ENCODE peak calls at places on chromosomes 13 and 19, in six cellular contexts. One of them, this sample, is unnamed.

GRCh38 chr13:21576424-21576823 is 27.5 kb downstream of the MICU2 start:
- DNase-seq in IMR-90: peak; percentile 33
- DNase-seq in mesenchymal stem cell: peak; percentile 11
- DNase-seq in trophoblast cell: no peak
- DNase-seq in H1: no peak
- DNase-seq in H9: no peak
- DNase-seq in this sample: peak; percentile 23

GRCh38 chr13:40221460-40222201 is 444.8 kb downstream of the FOXO1 start:
- DNase-seq in IMR-90: no peak
- DNase-seq in mesenchymal stem cell: peak; percentile 71
- DNase-seq in trophoblast cell: peak; percentile 61
- DNase-seq in H1: no peak
- DNase-seq in H9: no peak
- DNase-seq in this sample: no peak

GRCh38 chr13:97659602-97660001 is 225.6 kb downstream of the RAP2A start:
- DNase-seq in IMR-90: peak; percentile 21
- DNase-seq in mesenchymal stem cell: peak; percentile 16
- DNase-seq in trophoblast cell: no peak
- DNase-seq in H1: no peak
- DNase-seq in H9: no peak
- DNase-seq in this sample: peak; percentile 65

GRCh38 chr13:58960909-58961308 is 1202.8 kb downstream of the DIAPH3 start:
- DNase-seq in IMR-90: peak; percentile 2
- DNase-seq in mesenchymal stem cell: peak; percentile 56
- DNase-seq in trophoblast cell: peak; percentile 5
- DNase-seq in H1: no peak
- DNase-seq in H9: no peak
- DNase-seq in this sample: peak; percentile 46

GRCh38 chr13:36858285-36858684 is 39.3 kb downstream of the RFXAP start:
- DNase-seq in IMR-90: peak; percentile 65
- DNase-seq in mesenchymal stem cell: peak; percentile 65
- DNase-seq in trophoblast cell: peak; percentile 78
- DNase-seq in H1: no peak
- DNase-seq in H9: no peak
- DNase-seq in this sample: peak; percentile 84

GRCh38 chr13:84816567-84817133 is 934.4 kb upstream of the SLITRK1 start:
- DNase-seq in IMR-90: no peak
- DNase-seq in mesenchymal stem cell: no peak
- DNase-seq in trophoblast cell: no peak
- DNase-seq in H1: no peak
- DNase-seq in H9: no peak
- DNase-seq in this sample: no peak

GRCh38 chr19:56988271-56988670 is 131.5 kb upstream of the USP29 start:
- DNase-seq in IMR-90: no peak
- DNase-seq in mesenchymal stem cell: no peak
- DNase-seq in trophoblast cell: no peak
- DNase-seq in H1: no peak
- DNase-seq in H9: no peak
- DNase-seq in this sample: no peak

GRCh38 chr19:50377051-50377441 is 789 bp downstream of the NR1H2 start:
- DNase-seq in IMR-90: no peak
- DNase-seq in mesenchymal stem cell: peak; percentile 17
- DNase-seq in trophoblast cell: peak; percentile 34
- DNase-seq in H1: no peak
- DNase-seq in H9: no peak
- DNase-seq in this sample: peak; percentile 74

GRCh38 chr19:18603255-18603957 is 3.2 kb downstream of the CRLF1 start:
- DNase-seq in IMR-90: no peak
- DNase-seq in mesenchymal stem cell: peak; percentile 64
- DNase-seq in trophoblast cell: peak; percentile 23
- DNase-seq in H1: no peak
- DNase-seq in H9: peak; percentile 71
- DNase-seq in this sample: peak; percentile 70

GRCh38 chr13:71880753-71881541 is 13.9 kb upstream of the DACH1 start:
- DNase-seq in IMR-90: no peak
- DNase-seq in mesenchymal stem cell: peak; percentile 71
- DNase-seq in trophoblast cell: no peak
- DNase-seq in H1: no peak
- DNase-seq in H9: no peak
- DNase-seq in this sample: peak; percentile 61

GRCh38 chr13:101127741-101128353 is 288.5 kb downstream of the NALCN start:
- DNase-seq in IMR-90: peak; percentile 53
- DNase-seq in mesenchymal stem cell: peak; percentile 57
- DNase-seq in trophoblast cell: peak; percentile 76
- DNase-seq in H1: no peak
- DNase-seq in H9: no peak
- DNase-seq in this sample: peak; percentile 50

GRCh38 chr19:13058951-13059660 is 43.6 kb downstream of the LYL1 start:
- DNase-seq in IMR-90: no peak
- DNase-seq in mesenchymal stem cell: no peak
- DNase-seq in trophoblast cell: no peak
- DNase-seq in H1: no peak
- DNase-seq in H9: no peak
- DNase-seq in this sample: no peak

GRCh38 chr19:13057744-13058143 is 44.9 kb downstream of the LYL1 start:
- DNase-seq in IMR-90: peak; percentile 47
- DNase-seq in mesenchymal stem cell: peak; percentile 38
- DNase-seq in trophoblast cell: no peak
- DNase-seq in H1: no peak
- DNase-seq in H9: no peak
- DNase-seq in this sample: no peak

GRCh38 chr19:13060964-13061927 is 41.4 kb downstream of the LYL1 start:
- DNase-seq in IMR-90: peak; percentile 69
- DNase-seq in mesenchymal stem cell: peak; percentile 76
- DNase-seq in trophoblast cell: peak; percentile 87
- DNase-seq in H1: no peak
- DNase-seq in H9: peak; percentile 82
- DNase-seq in this sample: peak; percentile 77

GRCh38 chr19:13062317-13062716 is 40.3 kb downstream of the LYL1 start:
- DNase-seq in IMR-90: no peak
- DNase-seq in mesenchymal stem cell: no peak
- DNase-seq in trophoblast cell: no peak
- DNase-seq in H1: no peak
- DNase-seq in H9: no peak
- DNase-seq in this sample: no peak

GRCh38 chr19:13060233-13060963 is 42.3 kb downstream of the LYL1 start:
- DNase-seq in IMR-90: no peak
- DNase-seq in mesenchymal stem cell: no peak
- DNase-seq in trophoblast cell: no peak
- DNase-seq in H1: no peak
- DNase-seq in H9: no peak
- DNase-seq in this sample: no peak
- H2AK5ac ChIP-seq in IMR-90: peak overlapping the region; percentile 71
- H2AK5ac ChIP-seq in mesenchymal stem cell: peak overlapping the region; percentile 17
- H2AK5ac ChIP-seq in trophoblast cell: no peak overlapping the region
- H2AK5ac ChIP-seq in H1: no peak overlapping the region
- H2AK5ac ChIP-seq in H9: no peak overlapping the region
- H2AK5ac ChIP-seq in this sample: no peak overlapping the region

GRCh38 chr19:42595550-42596172 is 937 bp upstream of the CEACAM8 start:
- DNase-seq in IMR-90: no peak
- DNase-seq in mesenchymal stem cell: no peak
- DNase-seq in trophoblast cell: no peak
- DNase-seq in H1: no peak
- DNase-seq in H9: no peak
- DNase-seq in this sample: no peak

GRCh38 chr19:42589792-42590191 is 4.9 kb downstream of the CEACAM8 start:
- DNase-seq in IMR-90: no peak
- DNase-seq in mesenchymal stem cell: no peak
- DNase-seq in trophoblast cell: no peak
- DNase-seq in H1: no peak
- DNase-seq in H9: no peak
- DNase-seq in this sample: no peak

GRCh38 chr19:42596391-42597071 is 1.8 kb upstream of the CEACAM8 start:
- DNase-seq in IMR-90: no peak
- DNase-seq in mesenchymal stem cell: no peak
- DNase-seq in trophoblast cell: peak; percentile 58
- DNase-seq in H1: no peak
- DNase-seq in H9: peak; percentile 59
- DNase-seq in this sample: peak; percentile 25

DNA sequence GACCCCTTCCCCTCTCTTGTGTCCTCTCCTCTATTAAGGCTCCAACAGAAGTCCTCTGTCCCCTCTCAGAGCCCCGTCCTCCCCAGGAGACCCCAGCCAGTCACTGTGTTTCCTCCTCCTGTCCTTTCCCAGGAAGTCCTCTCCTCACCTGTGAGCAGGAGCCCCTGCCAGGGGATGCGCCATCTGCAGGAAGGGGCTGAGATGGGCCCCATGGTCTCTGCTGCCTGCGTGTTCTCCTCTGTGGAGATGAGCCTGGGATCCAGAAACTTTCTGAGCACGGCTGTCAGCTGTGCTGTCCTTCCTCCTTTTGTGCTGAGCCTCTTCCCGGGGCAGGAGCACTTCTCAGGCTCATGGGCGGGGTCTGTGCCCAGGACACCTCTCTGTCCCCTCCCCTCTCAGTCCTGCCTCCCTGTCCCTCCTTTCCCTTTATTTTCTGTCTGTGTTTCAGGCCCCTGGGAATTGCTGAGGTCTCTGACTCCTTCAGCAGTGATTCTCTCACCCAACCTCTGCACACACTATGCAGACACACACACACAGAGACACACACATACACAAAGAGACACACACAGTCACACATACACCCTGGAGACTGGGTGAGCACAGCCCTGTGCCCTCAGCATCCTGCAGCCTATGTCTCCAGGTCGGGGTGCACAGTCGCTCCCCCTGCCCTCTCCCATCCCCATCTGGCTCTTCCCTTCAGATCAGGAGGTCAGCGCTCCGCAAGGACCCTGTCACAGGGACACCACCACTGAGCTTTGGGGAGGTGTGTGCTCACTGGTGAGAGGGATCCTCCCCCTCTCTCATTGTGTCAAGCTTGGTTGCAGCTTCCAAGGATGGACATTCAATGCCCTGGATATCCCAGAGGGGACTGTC is at the start of gene CEACAM8:
- DNase-seq in IMR-90: no peak
- DNase-seq in mesenchymal stem cell: no peak
- DNase-seq in trophoblast cell: no peak
- DNase-seq in H1: no peak
- DNase-seq in H9: peak; percentile 38
- DNase-seq in this sample: no peak
- H2BK120ac ChIP-seq in IMR-90: no peak within 1 kb of the TSS
- H2BK120ac ChIP-seq in mesenchymal stem cell: no peak within 1 kb of the TSS
- H2BK120ac ChIP-seq in trophoblast cell: no peak within 1 kb of the TSS
- H2BK120ac ChIP-seq in H1: no peak within 1 kb of the TSS
- H2BK120ac ChIP-seq in H9: no peak within 1 kb of the TSS
- H2BK120ac ChIP-seq in this sample: no peak within 1 kb of the TSS

GRCh38 chr19:38977445-38978314 is 2.1 kb upstream of the FBXO17 start:
- DNase-seq in IMR-90: peak; percentile 50
- DNase-seq in mesenchymal stem cell: peak; percentile 67
- DNase-seq in trophoblast cell: no peak
- DNase-seq in H1: no peak
- DNase-seq in H9: no peak
- DNase-seq in this sample: no peak

GRCh38 chr19:38975214-38975860 is at the start of gene FBXO17:
- DNase-seq in IMR-90: peak; percentile 63
- DNase-seq in mesenchymal stem cell: peak; percentile 72
- DNase-seq in trophoblast cell: peak; percentile 38
- DNase-seq in H1: no peak
- DNase-seq in H9: peak; percentile 67
- DNase-seq in this sample: peak; percentile 72

GRCh38 chr19:38974599-38975213 is 836 bp downstream of the FBXO17 start:
- DNase-seq in IMR-90: no peak
- DNase-seq in mesenchymal stem cell: no peak
- DNase-seq in trophoblast cell: no peak
- DNase-seq in H1: no peak
- DNase-seq in H9: no peak
- DNase-seq in this sample: no peak

GRCh38 chr19:38978315-38978689 is 2.8 kb upstream of the FBXO17 start:
- DNase-seq in IMR-90: no peak
- DNase-seq in mesenchymal stem cell: no peak
- DNase-seq in trophoblast cell: no peak
- DNase-seq in H1: no peak
- DNase-seq in H9: no peak
- DNase-seq in this sample: no peak

GRCh38 chr19:38975861-38976271 is 324 bp upstream of the FBXO17 start:
- DNase-seq in IMR-90: peak; percentile 31
- DNase-seq in mesenchymal stem cell: peak; percentile 61
- DNase-seq in trophoblast cell: peak; percentile 12
- DNase-seq in H1: no peak
- DNase-seq in H9: peak; percentile 56
- DNase-seq in this sample: peak; percentile 74
- H2AK5ac ChIP-seq in IMR-90: peak overlapping the region; percentile 54
- H2AK5ac ChIP-seq in mesenchymal stem cell: peak overlapping the region; percentile 65
- H2AK5ac ChIP-seq in trophoblast cell: no peak overlapping the region
- H2AK5ac ChIP-seq in H1: no peak overlapping the region
- H2AK5ac ChIP-seq in H9: no peak overlapping the region
- H2AK5ac ChIP-seq in this sample: no peak overlapping the region

GRCh38 chr19:30807263-30807662 is 435.1 kb downstream of the ZNF536 start:
- DNase-seq in IMR-90: no peak
- DNase-seq in mesenchymal stem cell: no peak
- DNase-seq in trophoblast cell: no peak
- DNase-seq in H1: no peak
- DNase-seq in H9: no peak
- DNase-seq in this sample: no peak
- H2BK120ac ChIP-seq in IMR-90: no peak overlapping the region
- H2BK120ac ChIP-seq in mesenchymal stem cell: no peak overlapping the region
- H2BK120ac ChIP-seq in trophoblast cell: no peak overlapping the region
- H2BK120ac ChIP-seq in H1: no peak overlapping the region
- H2BK120ac ChIP-seq in H9: no peak overlapping the region
- H2BK120ac ChIP-seq in this sample: no peak overlapping the region

DNA sequence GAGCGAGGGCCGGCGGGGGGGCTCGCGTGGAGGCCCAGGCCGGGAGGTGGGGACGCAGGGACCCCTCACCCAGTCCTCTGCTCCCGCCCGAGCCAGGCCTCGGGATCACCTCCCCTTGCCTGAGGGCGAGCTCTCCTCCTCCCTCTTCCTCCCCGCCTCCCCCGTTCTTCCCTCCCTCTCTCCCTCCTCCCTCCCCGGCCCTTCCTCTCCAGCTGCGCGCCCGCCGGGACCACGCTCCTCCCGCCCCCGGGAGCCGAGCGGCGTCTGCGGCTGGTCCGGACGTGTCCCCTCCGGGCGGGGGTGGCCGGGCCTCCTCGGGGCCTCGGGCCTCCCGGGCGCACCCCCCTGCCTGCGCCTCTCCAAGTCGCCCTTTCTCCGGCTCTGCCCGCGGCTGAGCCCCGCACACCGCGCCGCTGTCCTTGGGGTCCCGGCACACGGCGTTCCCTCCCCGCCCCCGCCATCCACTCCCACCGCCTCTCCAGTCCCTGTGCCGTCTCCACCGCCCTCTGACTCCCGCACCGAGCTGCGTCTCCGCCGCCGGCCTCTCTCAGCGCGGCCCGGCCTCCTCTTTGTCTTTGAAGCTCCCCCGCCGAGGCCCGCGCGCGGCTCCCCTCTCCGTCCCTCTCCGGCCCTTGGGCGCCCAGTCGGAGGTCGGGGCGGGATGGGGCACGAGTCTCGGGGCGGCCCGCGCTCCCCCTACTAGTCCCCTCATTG is 5.7 kb downstream of the SOX1 start:
- DNase-seq in IMR-90: no peak
- DNase-seq in mesenchymal stem cell: no peak
- DNase-seq in trophoblast cell: no peak
- DNase-seq in H1: no peak
- DNase-seq in H9: peak; percentile 90
- DNase-seq in this sample: peak; percentile 88
- H2AK5ac ChIP-seq in IMR-90: no peak overlapping the region
- H2AK5ac ChIP-seq in mesenchymal stem cell: no peak overlapping the region
- H2AK5ac ChIP-seq in trophoblast cell: no peak overlapping the region
- H2AK5ac ChIP-seq in H1: no peak overlapping the region
- H2AK5ac ChIP-seq in H9: no peak overlapping the region
- H2AK5ac ChIP-seq in this sample: no peak overlapping the region

GRCh38 chr19:45322311-45322710 is 364 bp downstream of the CKM start:
- DNase-seq in IMR-90: no peak
- DNase-seq in mesenchymal stem cell: no peak
- DNase-seq in trophoblast cell: no peak
- DNase-seq in H1: no peak
- DNase-seq in H9: no peak
- DNase-seq in this sample: peak; percentile 78
- H2BK120ac ChIP-seq in IMR-90: no peak overlapping the region
- H2BK120ac ChIP-seq in mesenchymal stem cell: no peak overlapping the region
- H2BK120ac ChIP-seq in trophoblast cell: no peak overlapping the region
- H2BK120ac ChIP-seq in H1: no peak overlapping the region
- H2BK120ac ChIP-seq in H9: no peak overlapping the region
- H2BK120ac ChIP-seq in this sample: no peak overlapping the region